ENCODE peak calls at places on chromosomes 6 and 20, in eight cellular contexts. One of them, this sample, is unnamed.
A peak's percentile ranks its signal among the peaks of the same experiment; 100 is the strongest.

GRCh38 chr20:16349518-16350295 is 223.5 kb downstream of the KIF16B start:
- DNase-seq in upper lobe of left lung: no peak
- DNase-seq in progenitor cell of endocrine pancreas: no peak
- DNase-seq in astrocyte of the hippocampus: peak; percentile 2
- DNase-seq in HS-5: no peak
- DNase-seq in body of pancreas: no peak
- DNase-seq in HT1080: no peak
- DNase-seq in activated CD4-positive, alpha-beta T cell treated with anti-CD3 and anti-CD28 coated beads for 1 hour: no peak
- DNase-seq in this sample: no peak

GRCh38 chr20:17921774-17922173 is 46.8 kb downstream of the SNX5 start:
- DNase-seq in upper lobe of left lung: no peak
- DNase-seq in progenitor cell of endocrine pancreas: no peak
- DNase-seq in astrocyte of the hippocampus: no peak
- DNase-seq in HS-5: no peak
- DNase-seq in body of pancreas: no peak
- DNase-seq in HT1080: no peak
- DNase-seq in activated CD4-positive, alpha-beta T cell treated with anti-CD3 and anti-CD28 coated beads for 1 hour: no peak
- DNase-seq in this sample: no peak

GRCh38 chr6:55953384-55953783 is 78.0 kb upstream of the BMP5 start:
- DNase-seq in upper lobe of left lung: no peak
- DNase-seq in progenitor cell of endocrine pancreas: no peak
- DNase-seq in astrocyte of the hippocampus: peak; percentile 34
- DNase-seq in HS-5: no peak
- DNase-seq in body of pancreas: no peak
- DNase-seq in HT1080: peak; percentile 49
- DNase-seq in activated CD4-positive, alpha-beta T cell treated with anti-CD3 and anti-CD28 coated beads for 1 hour: no peak
- DNase-seq in this sample: no peak

GRCh38 chr6:43013020-43013842 is 515 bp downstream of the MEA1 start:
- DNase-seq in upper lobe of left lung: no peak
- DNase-seq in progenitor cell of endocrine pancreas: no peak
- DNase-seq in astrocyte of the hippocampus: peak; percentile 22
- DNase-seq in HS-5: peak; percentile 8
- DNase-seq in body of pancreas: no peak
- DNase-seq in HT1080: no peak
- DNase-seq in activated CD4-positive, alpha-beta T cell treated with anti-CD3 and anti-CD28 coated beads for 1 hour: no peak
- DNase-seq in this sample: no peak

GRCh38 chr6:73491371-73491770 is 29.5 kb downstream of the EEF1A1 start:
- DNase-seq in upper lobe of left lung: no peak
- DNase-seq in progenitor cell of endocrine pancreas: no peak
- DNase-seq in astrocyte of the hippocampus: no peak
- DNase-seq in HS-5: no peak
- DNase-seq in body of pancreas: no peak
- DNase-seq in HT1080: no peak
- DNase-seq in activated CD4-positive, alpha-beta T cell treated with anti-CD3 and anti-CD28 coated beads for 1 hour: no peak
- DNase-seq in this sample: no peak

GRCh38 chr20:47406849-47407682 is 50.6 kb upstream of the ZMYND8 start:
- DNase-seq in upper lobe of left lung: no peak
- DNase-seq in progenitor cell of endocrine pancreas: no peak
- DNase-seq in astrocyte of the hippocampus: no peak
- DNase-seq in HS-5: no peak
- DNase-seq in body of pancreas: no peak
- DNase-seq in HT1080: no peak
- DNase-seq in activated CD4-positive, alpha-beta T cell treated with anti-CD3 and anti-CD28 coated beads for 1 hour: no peak
- DNase-seq in this sample: no peak

GRCh38 chr6:37279366-37280134 is 21.6 kb upstream of the TMEM217 start:
- DNase-seq in upper lobe of left lung: peak; percentile 44
- DNase-seq in progenitor cell of endocrine pancreas: no peak
- DNase-seq in astrocyte of the hippocampus: peak; percentile 16
- DNase-seq in HS-5: no peak
- DNase-seq in body of pancreas: no peak
- DNase-seq in HT1080: no peak
- DNase-seq in activated CD4-positive, alpha-beta T cell treated with anti-CD3 and anti-CD28 coated beads for 1 hour: no peak
- DNase-seq in this sample: no peak

GRCh38 chr6:138371720-138372119 is 6.0 kb upstream of the SMIM28 start:
- DNase-seq in upper lobe of left lung: no peak
- DNase-seq in progenitor cell of endocrine pancreas: no peak
- DNase-seq in astrocyte of the hippocampus: peak; percentile 65
- DNase-seq in HS-5: no peak
- DNase-seq in body of pancreas: no peak
- DNase-seq in HT1080: peak; percentile 28
- DNase-seq in activated CD4-positive, alpha-beta T cell treated with anti-CD3 and anti-CD28 coated beads for 1 hour: no peak
- DNase-seq in this sample: no peak

GRCh38 chr20:40471261-40471629 is 217.8 kb downstream of the MAFB start:
- DNase-seq in upper lobe of left lung: no peak
- DNase-seq in progenitor cell of endocrine pancreas: no peak
- DNase-seq in astrocyte of the hippocampus: no peak
- DNase-seq in HS-5: no peak
- DNase-seq in body of pancreas: no peak
- DNase-seq in HT1080: peak; percentile 9
- DNase-seq in activated CD4-positive, alpha-beta T cell treated with anti-CD3 and anti-CD28 coated beads for 1 hour: no peak
- DNase-seq in this sample: peak; percentile 12

GRCh38 chr6:69796081-69796626 is 656 bp downstream of the LMBRD1 start:
- DNase-seq in upper lobe of left lung: peak; percentile 66
- DNase-seq in progenitor cell of endocrine pancreas: no peak
- DNase-seq in astrocyte of the hippocampus: peak; percentile 66
- DNase-seq in HS-5: no peak
- DNase-seq in body of pancreas: peak; percentile 76
- DNase-seq in HT1080: peak; percentile 21
- DNase-seq in activated CD4-positive, alpha-beta T cell treated with anti-CD3 and anti-CD28 coated beads for 1 hour: no peak
- DNase-seq in this sample: no peak

GRCh38 chr20:23147964-23148720 is 62.0 kb upstream of the CD93 start:
- DNase-seq in upper lobe of left lung: peak; percentile 88
- DNase-seq in progenitor cell of endocrine pancreas: no peak
- DNase-seq in astrocyte of the hippocampus: peak; percentile 52
- DNase-seq in HS-5: peak; percentile 64
- DNase-seq in body of pancreas: no peak
- DNase-seq in HT1080: peak; percentile 84
- DNase-seq in activated CD4-positive, alpha-beta T cell treated with anti-CD3 and anti-CD28 coated beads for 1 hour: no peak
- DNase-seq in this sample: no peak

GRCh38 chr20:56411759-56412472 is at the start of gene CASS4:
- DNase-seq in upper lobe of left lung: peak; percentile 57
- DNase-seq in progenitor cell of endocrine pancreas: no peak
- DNase-seq in astrocyte of the hippocampus: peak; percentile 47
- DNase-seq in HS-5: no peak
- DNase-seq in body of pancreas: no peak
- DNase-seq in HT1080: no peak
- DNase-seq in activated CD4-positive, alpha-beta T cell treated with anti-CD3 and anti-CD28 coated beads for 1 hour: no peak
- DNase-seq in this sample: no peak

GRCh38 chr6:38671885-38672467 is 31.0 kb downstream of the GLO1 start:
- DNase-seq in upper lobe of left lung: no peak
- DNase-seq in progenitor cell of endocrine pancreas: no peak
- DNase-seq in astrocyte of the hippocampus: peak; percentile 76
- DNase-seq in HS-5: peak; percentile 13
- DNase-seq in body of pancreas: no peak
- DNase-seq in HT1080: peak; percentile 33
- DNase-seq in activated CD4-positive, alpha-beta T cell treated with anti-CD3 and anti-CD28 coated beads for 1 hour: no peak
- DNase-seq in this sample: no peak

GRCh38 chr6:82555801-82556200 is 192.2 kb downstream of the TPBG start:
- DNase-seq in upper lobe of left lung: no peak
- DNase-seq in progenitor cell of endocrine pancreas: no peak
- DNase-seq in astrocyte of the hippocampus: no peak
- DNase-seq in HS-5: peak; percentile 20
- DNase-seq in body of pancreas: no peak
- DNase-seq in HT1080: peak; percentile 55
- DNase-seq in activated CD4-positive, alpha-beta T cell treated with anti-CD3 and anti-CD28 coated beads for 1 hour: no peak
- DNase-seq in this sample: no peak

GRCh38 chr6:141531040-141531439 is 601.7 kb upstream of the GJE1 start:
- DNase-seq in upper lobe of left lung: no peak
- DNase-seq in progenitor cell of endocrine pancreas: no peak
- DNase-seq in astrocyte of the hippocampus: no peak
- DNase-seq in HS-5: no peak
- DNase-seq in body of pancreas: no peak
- DNase-seq in HT1080: no peak
- DNase-seq in activated CD4-positive, alpha-beta T cell treated with anti-CD3 and anti-CD28 coated beads for 1 hour: no peak
- DNase-seq in this sample: no peak

GRCh38 chr6:125533710-125534397 is 215.6 kb upstream of the HEY2 start:
- DNase-seq in upper lobe of left lung: no peak
- DNase-seq in progenitor cell of endocrine pancreas: peak; percentile 10
- DNase-seq in astrocyte of the hippocampus: peak; percentile 42
- DNase-seq in HS-5: no peak
- DNase-seq in body of pancreas: no peak
- DNase-seq in HT1080: peak; percentile 70
- DNase-seq in activated CD4-positive, alpha-beta T cell treated with anti-CD3 and anti-CD28 coated beads for 1 hour: no peak
- DNase-seq in this sample: no peak

GRCh38 chr6:28000351-28001045 is 43.5 kb downstream of the OR2B6 start:
- DNase-seq in upper lobe of left lung: no peak
- DNase-seq in progenitor cell of endocrine pancreas: no peak
- DNase-seq in astrocyte of the hippocampus: no peak
- DNase-seq in HS-5: no peak
- DNase-seq in body of pancreas: no peak
- DNase-seq in HT1080: no peak
- DNase-seq in activated CD4-positive, alpha-beta T cell treated with anti-CD3 and anti-CD28 coated beads for 1 hour: no peak
- DNase-seq in this sample: no peak

GRCh38 chr6:165086746-165087145 is 222.7 kb downstream of the C6orf118 start:
- DNase-seq in upper lobe of left lung: no peak
- DNase-seq in progenitor cell of endocrine pancreas: no peak
- DNase-seq in astrocyte of the hippocampus: no peak
- DNase-seq in HS-5: no peak
- DNase-seq in body of pancreas: no peak
- DNase-seq in HT1080: no peak
- DNase-seq in activated CD4-positive, alpha-beta T cell treated with anti-CD3 and anti-CD28 coated beads for 1 hour: no peak
- DNase-seq in this sample: no peak

GRCh38 chr6:167701010-167701409 is 125.7 kb upstream of the AFDN start:
- DNase-seq in upper lobe of left lung: no peak
- DNase-seq in progenitor cell of endocrine pancreas: no peak
- DNase-seq in astrocyte of the hippocampus: no peak
- DNase-seq in HS-5: no peak
- DNase-seq in body of pancreas: no peak
- DNase-seq in HT1080: no peak
- DNase-seq in activated CD4-positive, alpha-beta T cell treated with anti-CD3 and anti-CD28 coated beads for 1 hour: no peak
- DNase-seq in this sample: no peak

GRCh38 chr20:51365670-51366069 is 176.8 kb downstream of the NFATC2 start:
- DNase-seq in upper lobe of left lung: no peak
- DNase-seq in progenitor cell of endocrine pancreas: no peak
- DNase-seq in astrocyte of the hippocampus: peak; percentile 86
- DNase-seq in HS-5: peak; percentile 100
- DNase-seq in body of pancreas: no peak
- DNase-seq in HT1080: peak; percentile 84
- DNase-seq in activated CD4-positive, alpha-beta T cell treated with anti-CD3 and anti-CD28 coated beads for 1 hour: no peak
- DNase-seq in this sample: no peak

GRCh38 chr6:36633915-36634314 is 39.8 kb downstream of the SRSF3 start:
- DNase-seq in upper lobe of left lung: peak; percentile 67
- DNase-seq in progenitor cell of endocrine pancreas: no peak
- DNase-seq in astrocyte of the hippocampus: peak; percentile 96
- DNase-seq in HS-5: no peak
- DNase-seq in body of pancreas: peak; percentile 91
- DNase-seq in HT1080: peak; percentile 42
- DNase-seq in activated CD4-positive, alpha-beta T cell treated with anti-CD3 and anti-CD28 coated beads for 1 hour: no peak
- DNase-seq in this sample: peak; percentile 74

GRCh38 chr20:36604952-36605308 is 649 bp upstream of the RAB5IF start:
- DNase-seq in upper lobe of left lung: peak; percentile 58
- DNase-seq in progenitor cell of endocrine pancreas: no peak
- DNase-seq in astrocyte of the hippocampus: no peak
- DNase-seq in HS-5: no peak
- DNase-seq in body of pancreas: peak; percentile 22
- DNase-seq in HT1080: peak; percentile 39
- DNase-seq in activated CD4-positive, alpha-beta T cell treated with anti-CD3 and anti-CD28 coated beads for 1 hour: peak; percentile 30
- DNase-seq in this sample: peak; percentile 62

GRCh38 chr6:43870660-43871061 is 100.7 kb downstream of the VEGFA start:
- DNase-seq in upper lobe of left lung: no peak
- DNase-seq in progenitor cell of endocrine pancreas: no peak
- DNase-seq in astrocyte of the hippocampus: no peak
- DNase-seq in HS-5: no peak
- DNase-seq in body of pancreas: no peak
- DNase-seq in HT1080: no peak
- DNase-seq in activated CD4-positive, alpha-beta T cell treated with anti-CD3 and anti-CD28 coated beads for 1 hour: no peak
- DNase-seq in this sample: no peak

GRCh38 chr6:85008311-85009015 is 244.1 kb upstream of the TBX18 start:
- DNase-seq in upper lobe of left lung: no peak
- DNase-seq in progenitor cell of endocrine pancreas: no peak
- DNase-seq in astrocyte of the hippocampus: peak; percentile 33
- DNase-seq in HS-5: peak; percentile 76
- DNase-seq in body of pancreas: no peak
- DNase-seq in HT1080: peak; percentile 56
- DNase-seq in activated CD4-positive, alpha-beta T cell treated with anti-CD3 and anti-CD28 coated beads for 1 hour: no peak
- DNase-seq in this sample: no peak

GRCh38 chr6:53710788-53711187 is 45.2 kb upstream of the KLHL31 start:
- DNase-seq in upper lobe of left lung: no peak
- DNase-seq in progenitor cell of endocrine pancreas: no peak
- DNase-seq in astrocyte of the hippocampus: no peak
- DNase-seq in HS-5: no peak
- DNase-seq in body of pancreas: no peak
- DNase-seq in HT1080: no peak
- DNase-seq in activated CD4-positive, alpha-beta T cell treated with anti-CD3 and anti-CD28 coated beads for 1 hour: no peak
- DNase-seq in this sample: no peak

GRCh38 chr6:41066867-41067304 is 5.3 kb downstream of the OARD1 start:
- DNase-seq in upper lobe of left lung: peak; percentile 77
- DNase-seq in progenitor cell of endocrine pancreas: peak; percentile 43
- DNase-seq in astrocyte of the hippocampus: peak; percentile 88
- DNase-seq in HS-5: peak; percentile 49
- DNase-seq in body of pancreas: peak; percentile 86
- DNase-seq in HT1080: peak; percentile 64
- DNase-seq in activated CD4-positive, alpha-beta T cell treated with anti-CD3 and anti-CD28 coated beads for 1 hour: peak; percentile 39
- DNase-seq in this sample: peak; percentile 78

GRCh38 chr6:149236584-149236983 is 80.9 kb upstream of the TAB2 start:
- DNase-seq in upper lobe of left lung: no peak
- DNase-seq in progenitor cell of endocrine pancreas: no peak
- DNase-seq in astrocyte of the hippocampus: peak; percentile 76
- DNase-seq in HS-5: no peak
- DNase-seq in body of pancreas: no peak
- DNase-seq in HT1080: no peak
- DNase-seq in activated CD4-positive, alpha-beta T cell treated with anti-CD3 and anti-CD28 coated beads for 1 hour: no peak
- DNase-seq in this sample: no peak

GRCh38 chr6:41488392-41489129 is 57.6 kb upstream of the FOXP4 start:
- DNase-seq in upper lobe of left lung: no peak
- DNase-seq in progenitor cell of endocrine pancreas: peak; percentile 36
- DNase-seq in astrocyte of the hippocampus: peak; percentile 92
- DNase-seq in HS-5: peak; percentile 54
- DNase-seq in body of pancreas: no peak
- DNase-seq in HT1080: peak; percentile 81
- DNase-seq in activated CD4-positive, alpha-beta T cell treated with anti-CD3 and anti-CD28 coated beads for 1 hour: no peak
- DNase-seq in this sample: no peak

GRCh38 chr6:33771342-33772113 is 17.4 kb downstream of the LEMD2 start:
- DNase-seq in upper lobe of left lung: peak; percentile 68
- DNase-seq in progenitor cell of endocrine pancreas: peak; percentile 50
- DNase-seq in astrocyte of the hippocampus: peak; percentile 96
- DNase-seq in HS-5: peak; percentile 81
- DNase-seq in body of pancreas: peak; percentile 70
- DNase-seq in HT1080: peak; percentile 96
- DNase-seq in activated CD4-positive, alpha-beta T cell treated with anti-CD3 and anti-CD28 coated beads for 1 hour: peak; percentile 55
- DNase-seq in this sample: peak; percentile 74

GRCh38 chr6:31713991-31714684 is 1.0 kb upstream of the LY6G6D start:
- DNase-seq in upper lobe of left lung: no peak
- DNase-seq in progenitor cell of endocrine pancreas: no peak
- DNase-seq in astrocyte of the hippocampus: no peak
- DNase-seq in HS-5: no peak
- DNase-seq in body of pancreas: no peak
- DNase-seq in HT1080: no peak
- DNase-seq in activated CD4-positive, alpha-beta T cell treated with anti-CD3 and anti-CD28 coated beads for 1 hour: no peak
- DNase-seq in this sample: peak; percentile 39

GRCh38 chr6:44397424-44398169 is 10.1 kb downstream of the CDC5L start:
- DNase-seq in upper lobe of left lung: no peak
- DNase-seq in progenitor cell of endocrine pancreas: no peak
- DNase-seq in astrocyte of the hippocampus: no peak
- DNase-seq in HS-5: no peak
- DNase-seq in body of pancreas: no peak
- DNase-seq in HT1080: no peak
- DNase-seq in activated CD4-positive, alpha-beta T cell treated with anti-CD3 and anti-CD28 coated beads for 1 hour: no peak
- DNase-seq in this sample: no peak

GRCh38 chr6:167825759-167826229 is 917 bp upstream of the AFDN start:
- DNase-seq in upper lobe of left lung: peak; percentile 78
- DNase-seq in progenitor cell of endocrine pancreas: peak; percentile 57
- DNase-seq in astrocyte of the hippocampus: peak; percentile 60
- DNase-seq in HS-5: no peak
- DNase-seq in body of pancreas: peak; percentile 88
- DNase-seq in HT1080: no peak
- DNase-seq in activated CD4-positive, alpha-beta T cell treated with anti-CD3 and anti-CD28 coated beads for 1 hour: no peak
- DNase-seq in this sample: peak; percentile 83

GRCh38 chr6:16623733-16624132 is 137.5 kb downstream of the ATXN1 start:
- DNase-seq in upper lobe of left lung: no peak
- DNase-seq in progenitor cell of endocrine pancreas: no peak
- DNase-seq in astrocyte of the hippocampus: no peak
- DNase-seq in HS-5: no peak
- DNase-seq in body of pancreas: no peak
- DNase-seq in HT1080: no peak
- DNase-seq in activated CD4-positive, alpha-beta T cell treated with anti-CD3 and anti-CD28 coated beads for 1 hour: no peak
- DNase-seq in this sample: no peak

GRCh38 chr20:59603727-59604608 is at the start of gene PHACTR3:
- DNase-seq in upper lobe of left lung: no peak
- DNase-seq in progenitor cell of endocrine pancreas: peak; percentile 42
- DNase-seq in astrocyte of the hippocampus: no peak
- DNase-seq in HS-5: no peak
- DNase-seq in body of pancreas: no peak
- DNase-seq in HT1080: no peak
- DNase-seq in activated CD4-positive, alpha-beta T cell treated with anti-CD3 and anti-CD28 coated beads for 1 hour: no peak
- DNase-seq in this sample: no peak